ENCODE peak calls at places on chromosome 22, in five cellular contexts. One of them, this sample, is unnamed.

GRCh38 chr22:30969532-30970355 is 679 bp downstream of the TUG1 start:
- DNase-seq in sigmoid colon: peak; percentile 64
- DNase-seq in HCT116: no peak
- DNase-seq in H1: no peak
- DNase-seq in transverse colon: peak; percentile 53
- DNase-seq in this sample: peak; percentile 12

GRCh38 chr22:43313497-43314474 is 29.4 kb downstream of the SCUBE1 start:
- DNase-seq in transverse colon: peak; percentile 31
- DNase-seq in sigmoid colon: peak; percentile 88
- DNase-seq in HCT116: no peak
- DNase-seq in H1: no peak
- DNase-seq in this sample: no peak

GRCh38 chr22:44449061-44449682 is 48.9 kb downstream of the RTL6 start:
- DNase-seq in H1: no peak
- DNase-seq in HCT116: no peak
- DNase-seq in transverse colon: no peak
- DNase-seq in sigmoid colon: no peak
- DNase-seq in this sample: no peak

GRCh38 chr22:38963872-38964271 is 6.5 kb downstream of the APOBEC3A start:
- DNase-seq in transverse colon: peak; percentile 94
- DNase-seq in HCT116: no peak
- DNase-seq in H1: no peak
- DNase-seq in sigmoid colon: no peak
- DNase-seq in this sample: peak; percentile 68

GRCh38 chr22:17264321-17265052 is 45.3 kb upstream of the ADA2 start:
- DNase-seq in H1: peak; percentile 72
- DNase-seq in HCT116: no peak
- DNase-seq in sigmoid colon: no peak
- DNase-seq in transverse colon: no peak
- DNase-seq in this sample: no peak

GRCh38 chr22:39706406-39707150 is 136.0 kb downstream of the CACNA1I start:
- DNase-seq in transverse colon: no peak
- DNase-seq in sigmoid colon: no peak
- DNase-seq in HCT116: no peak
- DNase-seq in H1: no peak
- DNase-seq in this sample: no peak

GRCh38 chr22:25069758-25070461 is 117.4 kb downstream of the KIAA1671 start:
- DNase-seq in sigmoid colon: no peak
- DNase-seq in transverse colon: no peak
- DNase-seq in H1: no peak
- DNase-seq in HCT116: no peak
- DNase-seq in this sample: no peak

GRCh38 chr22:23898006-23898974 is 4.1 kb downstream of the MIF start:
- DNase-seq in H1: no peak
- DNase-seq in transverse colon: no peak
- DNase-seq in sigmoid colon: no peak
- DNase-seq in HCT116: no peak
- DNase-seq in this sample: no peak

GRCh38 chr22:18096823-18097222 is 13.8 kb upstream of the TUBA8 start:
- DNase-seq in HCT116: no peak
- DNase-seq in transverse colon: no peak
- DNase-seq in H1: no peak
- DNase-seq in sigmoid colon: no peak
- DNase-seq in this sample: no peak

GRCh38 chr22:24214467-24215285 is 30.2 kb downstream of the GGT5 start:
- DNase-seq in H1: no peak
- DNase-seq in transverse colon: no peak
- DNase-seq in sigmoid colon: no peak
- DNase-seq in HCT116: no peak
- DNase-seq in this sample: no peak

GRCh38 chr22:30433773-30434172 is 8.2 kb downstream of the MTFP1 start:
- DNase-seq in HCT116: no peak
- DNase-seq in sigmoid colon: no peak
- DNase-seq in H1: no peak
- DNase-seq in transverse colon: no peak
- DNase-seq in this sample: no peak

GRCh38 chr22:24810043-24810749 is 4.2 kb downstream of the SGSM1 start:
- DNase-seq in sigmoid colon: peak; percentile 75
- DNase-seq in HCT116: no peak
- DNase-seq in H1: no peak
- DNase-seq in transverse colon: no peak
- DNase-seq in this sample: no peak

GRCh38 chr22:17336061-17336460 is 33.2 kb upstream of the CECR2 start:
- DNase-seq in sigmoid colon: no peak
- DNase-seq in H1: no peak
- DNase-seq in transverse colon: no peak
- DNase-seq in HCT116: no peak
- DNase-seq in this sample: no peak

GRCh38 chr22:29300467-29300806 is 6.0 kb upstream of the GAS2L1 start:
- DNase-seq in transverse colon: no peak
- DNase-seq in sigmoid colon: no peak
- DNase-seq in H1: no peak
- DNase-seq in HCT116: no peak
- DNase-seq in this sample: no peak

GRCh38 chr22:44413211-44413610 is 84.8 kb downstream of the RTL6 start:
- DNase-seq in H1: no peak
- DNase-seq in transverse colon: no peak
- DNase-seq in HCT116: no peak
- DNase-seq in sigmoid colon: peak; percentile 28
- DNase-seq in this sample: no peak

GRCh38 chr22:47161631-47162030 is 399.2 kb downstream of the TBC1D22A start:
- DNase-seq in sigmoid colon: peak; percentile 34
- DNase-seq in HCT116: no peak
- DNase-seq in transverse colon: peak; percentile 1
- DNase-seq in H1: no peak
- DNase-seq in this sample: no peak

GRCh38 chr22:30064172-30064571 is 16.1 kb upstream of the HORMAD2 start:
- DNase-seq in HCT116: no peak
- DNase-seq in transverse colon: no peak
- DNase-seq in sigmoid colon: no peak
- DNase-seq in H1: no peak
- DNase-seq in this sample: no peak

GRCh38 chr22:29751139-29751538 is 15.7 kb downstream of the ZMAT5 start:
- DNase-seq in HCT116: no peak
- DNase-seq in sigmoid colon: no peak
- DNase-seq in H1: no peak
- DNase-seq in transverse colon: no peak
- DNase-seq in this sample: peak; percentile 45

GRCh38 chr22:50611341-50612060 is 10.9 kb downstream of the MAPK8IP2 start:
- DNase-seq in HCT116: no peak
- DNase-seq in H1: no peak
- DNase-seq in transverse colon: no peak
- DNase-seq in sigmoid colon: no peak
- DNase-seq in this sample: no peak

GRCh38 chr22:36860017-36860416 is 789 bp upstream of the NCF4 start:
- DNase-seq in transverse colon: no peak
- DNase-seq in sigmoid colon: peak; percentile 10
- DNase-seq in HCT116: no peak
- DNase-seq in H1: no peak
- DNase-seq in this sample: no peak

GRCh38 chr22:36862251-36863242 is 1.7 kb downstream of the NCF4 start:
- DNase-seq in transverse colon: peak; percentile 66
- DNase-seq in H1: no peak
- DNase-seq in HCT116: no peak
- DNase-seq in sigmoid colon: peak; percentile 74
- DNase-seq in this sample: no peak

GRCh38 chr22:36858966-36859365 is 1.8 kb upstream of the NCF4 start:
- DNase-seq in HCT116: no peak
- DNase-seq in sigmoid colon: no peak
- DNase-seq in transverse colon: no peak
- DNase-seq in H1: no peak
- DNase-seq in this sample: no peak

GRCh38 chr22:36860438-36860820 is 377 bp upstream of the NCF4 start:
- DNase-seq in H1: no peak
- DNase-seq in transverse colon: no peak
- DNase-seq in HCT116: no peak
- DNase-seq in sigmoid colon: no peak
- DNase-seq in this sample: no peak

GRCh38 chr22:36860821-36861659 is at the start of gene NCF4:
- DNase-seq in H1: no peak
- DNase-seq in HCT116: no peak
- DNase-seq in transverse colon: peak; percentile 77
- DNase-seq in sigmoid colon: peak; percentile 87
- DNase-seq in this sample: no peak
- TF ChIP-seq POLR2A in H1: no peak
- TF ChIP-seq POLR2A in HCT116: no peak
- TF ChIP-seq POLR2A in transverse colon: peak; percentile 57
- TF ChIP-seq POLR2A in sigmoid colon: no peak
- TF ChIP-seq POLR2A in this sample: no peak

GRCh38 chr22:35609761-35610160 is 7.4 kb downstream of the MB start:
- DNase-seq in sigmoid colon: no peak
- DNase-seq in H1: no peak
- DNase-seq in transverse colon: no peak
- DNase-seq in HCT116: no peak
- DNase-seq in this sample: no peak
- TF ChIP-seq POLR2AphosphoS5 in sigmoid colon: no peak
- TF ChIP-seq POLR2AphosphoS5 in H1: no peak
- TF ChIP-seq POLR2AphosphoS5 in transverse colon: no peak
- TF ChIP-seq POLR2AphosphoS5 in HCT116: no peak
- TF ChIP-seq POLR2AphosphoS5 in this sample: no peak

GRCh38 chr22:49466926-49467590 is 360.6 kb downstream of the BRD1 start:
- DNase-seq in H1: no peak
- DNase-seq in sigmoid colon: no peak
- DNase-seq in HCT116: no peak
- DNase-seq in transverse colon: no peak
- DNase-seq in this sample: no peak
- H3K27me3 ChIP-seq in H1: no peaks in the 10 kb centered on the region
- H3K27me3 ChIP-seq in sigmoid colon: peaks cover 17% of the 10 kb centered on the region
- H3K27me3 ChIP-seq in HCT116: no peaks in the 10 kb centered on the region
- H3K27me3 ChIP-seq in transverse colon: no peaks in the 10 kb centered on the region
- H3K27me3 ChIP-seq in this sample: peaks cover 7% of the 10 kb centered on the region

GRCh38 chr22:21937041-21937820 is 15.4 kb downstream of the PPM1F start:
- DNase-seq in sigmoid colon: no peak
- DNase-seq in H1: no peak
- DNase-seq in HCT116: no peak
- DNase-seq in transverse colon: peak; percentile 32
- DNase-seq in this sample: no peak

GRCh38 chr22:21938906-21939305 is 13.7 kb downstream of the PPM1F start:
- DNase-seq in transverse colon: no peak
- DNase-seq in HCT116: no peak
- DNase-seq in H1: no peak
- DNase-seq in sigmoid colon: no peak
- DNase-seq in this sample: no peak

GRCh38 chr22:21939392-21940319 is 13.0 kb downstream of the PPM1F start:
- DNase-seq in sigmoid colon: no peak
- DNase-seq in transverse colon: no peak
- DNase-seq in H1: no peak
- DNase-seq in HCT116: no peak
- DNase-seq in this sample: no peak

GRCh38 chr22:21937821-21938070 is 14.9 kb downstream of the PPM1F start:
- DNase-seq in sigmoid colon: no peak
- DNase-seq in H1: no peak
- DNase-seq in HCT116: no peak
- DNase-seq in transverse colon: no peak
- DNase-seq in this sample: no peak

GRCh38 chr22:21938071-21938822 is 14.4 kb downstream of the PPM1F start:
- DNase-seq in transverse colon: peak; percentile 96
- DNase-seq in sigmoid colon: peak; percentile 97
- DNase-seq in H1: peak; percentile 99
- DNase-seq in HCT116: peak; percentile 69
- DNase-seq in this sample: peak; percentile 83
- TF ChIP-seq POLR2A in transverse colon: peak; percentile 67
- TF ChIP-seq POLR2A in sigmoid colon: no peak
- TF ChIP-seq POLR2A in H1: no peak
- TF ChIP-seq POLR2A in HCT116: no peak
- TF ChIP-seq POLR2A in this sample: peak; percentile 57

GRCh38 chr22:20530368-20531153 is 23.2 kb downstream of the MED15 start:
- DNase-seq in HCT116: peak; percentile 56
- DNase-seq in sigmoid colon: no peak
- DNase-seq in H1: no peak
- DNase-seq in transverse colon: peak; percentile 56
- DNase-seq in this sample: no peak

GRCh38 chr22:20533095-20533878 is 25.9 kb downstream of the MED15 start:
- DNase-seq in HCT116: no peak
- DNase-seq in transverse colon: no peak
- DNase-seq in sigmoid colon: no peak
- DNase-seq in H1: no peak
- DNase-seq in this sample: no peak

GRCh38 chr22:20532256-20532993 is 25.0 kb downstream of the MED15 start:
- DNase-seq in transverse colon: no peak
- DNase-seq in H1: no peak
- DNase-seq in HCT116: no peak
- DNase-seq in sigmoid colon: no peak
- DNase-seq in this sample: no peak

GRCh38 chr22:20531404-20532181 is 24.2 kb downstream of the MED15 start:
- DNase-seq in H1: no peak
- DNase-seq in sigmoid colon: peak; percentile 83
- DNase-seq in HCT116: peak; percentile 79
- DNase-seq in transverse colon: peak; percentile 72
- DNase-seq in this sample: peak; percentile 39

DNA sequence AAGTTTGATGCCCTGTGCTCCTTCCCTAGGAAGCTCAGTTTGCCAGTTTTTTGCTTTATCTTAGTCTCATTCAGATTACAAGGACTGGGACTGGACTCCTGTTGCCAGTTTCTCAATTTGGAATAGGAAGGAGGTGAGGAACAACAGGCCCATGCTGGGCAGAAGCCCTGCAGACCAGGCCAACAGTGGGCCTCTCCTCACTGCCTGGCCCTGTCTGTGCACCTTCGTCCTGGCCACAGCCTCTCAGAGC is 23.7 kb downstream of the MED15 start:
- DNase-seq in transverse colon: no peak
- DNase-seq in H1: no peak
- DNase-seq in sigmoid colon: no peak
- DNase-seq in HCT116: no peak
- DNase-seq in this sample: no peak
- TF ChIP-seq POLR2AphosphoS5 in transverse colon: no peak
- TF ChIP-seq POLR2AphosphoS5 in H1: no peak
- TF ChIP-seq POLR2AphosphoS5 in sigmoid colon: no peak
- TF ChIP-seq POLR2AphosphoS5 in HCT116: peak; percentile 43
- TF ChIP-seq POLR2AphosphoS5 in this sample: no peak

This sample was measured in HepG2.